ENCODE peak calls at places on chromosomes 11 and 22, in nine cellular contexts. I is SJCRH30, G is GM23248, W is SJSA1, X is H9, J is uterus, B is A549, T is tibial artery, L is psoas muscle. K is an unnamed sample.
A peak's percentile ranks its signal among the peaks of the same experiment; 100 is the strongest.

GRCh38 chr11:84019576-84020194 is 733.5 kb upstream of the CCDC90B start:
- DNase-seq in I (peak; percentile 33), G (peak; percentile 73), W (no peak), X (no peak), J (no peak), B (no peak), T (peak; percentile 33), L (no peak), K (no peak)

GRCh38 chr11:75509201-75509600 is 16.5 kb downstream of the GDPD5 start:
- DNase-seq in I (no peak), G (no peak), W (no peak), X (no peak), J (no peak), B (no peak), T (no peak), L (no peak), K (no peak)

GRCh38 chr22:36743591-36744412 is 32.1 kb downstream of the IFT27 start:
- DNase-seq in I (no peak), G (no peak), W (no peak), X (peak; percentile 22), J (no peak), B (no peak), T (no peak), L (no peak), K (no peak)

GRCh38 chr11:126969865-126970479 is 30.6 kb downstream of the KIRREL3 start:
- DNase-seq in I (peak; percentile 5), G (peak; percentile 91), W (no peak), X (peak; percentile 43), J (no peak), B (no peak), T (no peak), L (no peak), K (no peak)

GRCh38 chr11:19820100-19820499 is 107.5 kb downstream of the NAV2 start:
- DNase-seq in I (no peak), G (peak; percentile 62), W (no peak), X (no peak), J (no peak), B (no peak), T (no peak), L (no peak), K (no peak)

GRCh38 chr11:133930767-133931448 is 25.9 kb downstream of the IGSF9B start:
- DNase-seq in I (no peak), G (peak; percentile 59), W (no peak), X (peak; percentile 78), J (no peak), B (peak; percentile 54), T (no peak), L (no peak), K (no peak)

GRCh38 chr11:69377029-69377952 is 83.3 kb downstream of the MYEOV start:
- DNase-seq in I (no peak), G (peak; percentile 46), W (peak; percentile 87), X (no peak), J (no peak), B (no peak), T (no peak), L (peak; percentile 34), K (no peak)

GRCh38 chr11:123654566-123655081 is at the start of gene SCN3B:
- DNase-seq in I (peak; percentile 83), G (peak; percentile 70), W (peak; percentile 42), X (peak; percentile 89), J (peak; percentile 63), B (peak; percentile 72), T (peak; percentile 24), L (peak; percentile 86), K (no peak)

GRCh38 chr11:1304376-1304775 is 5.1 kb downstream of the TOLLIP start:
- DNase-seq in I (no peak), G (no peak), W (no peak), X (no peak), J (no peak), B (peak; percentile 25), T (no peak), L (no peak), K (no peak)

GRCh38 chr11:81449588-81450155 is 1284.0 kb downstream of the FAM181B start:
- DNase-seq in I (no peak), G (no peak), W (no peak), X (no peak), J (no peak), B (no peak), T (no peak), L (no peak), K (no peak)

GRCh38 chr11:74443071-74443864 is 24.1 kb downstream of the KCNE3 start:
- DNase-seq in I (peak; percentile 57), G (no peak), W (no peak), X (no peak), J (no peak), B (peak; percentile 44), T (no peak), L (no peak), K (no peak)

GRCh38 chr11:112113539-112114457 is 27.1 kb downstream of the SDHD start:
- DNase-seq in I (peak; percentile 62), G (peak; percentile 80), W (no peak), X (no peak), J (no peak), B (peak; percentile 31), T (no peak), L (no peak), K (no peak)

GRCh38 chr11:67482275-67482735 is 521 bp upstream of the AIP start:
- DNase-seq in I (no peak), G (no peak), W (no peak), X (no peak), J (no peak), B (no peak), T (no peak), L (no peak), K (no peak)

GRCh38 chr11:130227373-130227772 is 67.8 kb downstream of the ST14 start:
- DNase-seq in I (no peak), G (no peak), W (no peak), X (no peak), J (no peak), B (no peak), T (no peak), L (no peak), K (no peak)

GRCh38 chr11:74019104-74019738 is 10.3 kb upstream of the UCP3 start:
- DNase-seq in I (no peak), G (peak; percentile 15), W (no peak), X (no peak), J (no peak), B (no peak), T (no peak), L (peak; percentile 56), K (no peak)

GRCh38 chr11:130400793-130401483 is 27.5 kb downstream of the ADAMTS8 start:
- DNase-seq in I (peak; percentile 30), G (peak; percentile 89), W (no peak), X (no peak), J (no peak), B (no peak), T (peak; percentile 45), L (no peak), K (no peak)

GRCh38 chr11:21426931-21427330 is 757.5 kb downstream of the NELL1 start:
- DNase-seq in I (no peak), G (no peak), W (no peak), X (no peak), J (no peak), B (no peak), T (no peak), L (no peak), K (no peak)

GRCh38 chr11:119676461-119677020 is 52.5 kb downstream of the NECTIN1 start:
- DNase-seq in I (no peak), G (peak; percentile 66), W (no peak), X (no peak), J (no peak), B (no peak), T (no peak), L (no peak), K (no peak)

GRCh38 chr11:62839050-62840015 is at the start of gene WDR74:
- DNase-seq in I (peak; percentile 90), G (peak; percentile 97), W (peak; percentile 96), X (peak; percentile 89), J (peak; percentile 91), B (peak; percentile 84), T (peak; percentile 91), L (peak; percentile 96), K (peak; percentile 80)

GRCh38 chr11:71240865-71241691 is 11.3 kb downstream of the SHANK2 start:
- DNase-seq in I (peak; percentile 47), G (peak; percentile 84), W (peak; percentile 93), X (no peak), J (no peak), B (peak; percentile 38), T (peak; percentile 45), L (peak; percentile 68), K (no peak)

GRCh38 chr11:71241721-71242259 is 10.6 kb downstream of the SHANK2 start:
- DNase-seq in I (no peak), G (no peak), W (no peak), X (peak; percentile 6), J (no peak), B (no peak), T (no peak), L (no peak), K (no peak)

GRCh38 chr11:71238941-71239340 is 13.4 kb downstream of the SHANK2 start:
- DNase-seq in I (no peak), G (no peak), W (no peak), X (no peak), J (no peak), B (no peak), T (no peak), L (no peak), K (no peak)

GRCh38 chr11:71239581-71239980 is 12.8 kb downstream of the SHANK2 start:
- DNase-seq in I (no peak), G (no peak), W (no peak), X (peak; percentile 18), J (no peak), B (no peak), T (no peak), L (no peak), K (no peak)

GRCh38 chr11:71240061-71240690 is 12.2 kb downstream of the SHANK2 start:
- DNase-seq in I (no peak), G (no peak), W (no peak), X (no peak), J (no peak), B (no peak), T (no peak), L (no peak), K (no peak)
- H3K27ac ChIP-seq in I (no peak overlapping the region), G (no peak overlapping the region), W (peak overlapping the region; percentile 64), X (no peak overlapping the region), J (no peak overlapping the region), B (peak overlapping the region; percentile 80), T (no peak overlapping the region), L (no peak overlapping the region), K (no peak overlapping the region)

GRCh38 chr22:30636226-30637077 is 871 bp downstream of the SLC35E4 start:
- DNase-seq in I (peak; percentile 22), G (peak; percentile 54), W (no peak), X (peak; percentile 52), J (peak; percentile 27), B (no peak), T (no peak), L (peak; percentile 71), K (no peak)
- H3K27ac ChIP-seq in I (no peak overlapping the region), G (peak overlapping the region; percentile 72), W (peak overlapping the region; percentile 44), X (no peak overlapping the region), J (peak overlapping the region; percentile 97), B (peak overlapping the region; percentile 97), T (peak overlapping the region; percentile 93), L (peak overlapping the region; percentile 85), K (peak overlapping the region; percentile 94)

GRCh38 chr11:2931771-2932738 is 2.8 kb upstream of the PHLDA2 start:
- DNase-seq in I (no peak), G (no peak), W (no peak), X (no peak), J (no peak), B (no peak), T (no peak), L (peak; percentile 35), K (no peak)
- H3K27ac ChIP-seq in I (no peak overlapping the region), G (peak overlapping the region; percentile 82), W (peak overlapping the region; percentile 70), X (no peak overlapping the region), J (no peak overlapping the region), B (peak overlapping the region; percentile 80), T (peak overlapping the region; percentile 39), L (no peak overlapping the region), K (no peak overlapping the region)

GRCh38 chr11:15668718-15669117 is 554.0 kb downstream of the INSC start:
- DNase-seq in I (no peak), G (no peak), W (peak; percentile 16), X (no peak), J (no peak), B (no peak), T (no peak), L (no peak), K (no peak)
- H3K27ac ChIP-seq in I (no peak overlapping the region), G (no peak overlapping the region), W (no peak overlapping the region), X (no peak overlapping the region), J (no peak overlapping the region), B (no peak overlapping the region), T (no peak overlapping the region), L (no peak overlapping the region), K (no peak overlapping the region)

K was measured in caudate nucleus.